ENCODE peak calls at places on chromosomes 3 and 15, in four cellular contexts. T, G, A and Q are unnamed samples.

GRCh38 chr3:190617185-190617584 is 103.3 kb downstream of the IL1RAP start:
- DNase-seq in A (peak; percentile 76), T (peak; percentile 76), G (no peak), Q (no peak)

GRCh38 chr15:75542386-75542797 is 36.7 kb downstream of the PTPN9 start:
- DNase-seq in G (no peak), A (no peak), T (no peak), Q (no peak)

GRCh38 chr15:82306791-82307713 is 42.2 kb downstream of the GOLGA6L10 start:
- DNase-seq in G (no peak), A (no peak), T (peak; percentile 35), Q (no peak)

GRCh38 chr3:102192575-102192974 is 242.2 kb upstream of the ZPLD1 start:
- DNase-seq in A (no peak), G (no peak), T (no peak), Q (no peak)

GRCh38 chr3:127822836-127823589 is 698 bp upstream of the MGLL start:
- DNase-seq in G (peak; percentile 43), T (peak; percentile 83), A (peak; percentile 72), Q (peak; percentile 84)

GRCh38 chr3:138440596-138440995 is 6.2 kb downstream of the ESYT3 start:
- DNase-seq in G (no peak), T (no peak), A (no peak), Q (peak; percentile 55)

GRCh38 chr3:147921044-147921443 is 511.9 kb downstream of the ZIC1 start:
- DNase-seq in G (no peak), T (no peak), A (no peak), Q (no peak)

GRCh38 chr15:34691024-34691423 is 63.8 kb downstream of the GJD2 start:
- DNase-seq in G (no peak), A (no peak), T (no peak), Q (no peak)

GRCh38 chr3:137294139-137294538 is 336.4 kb downstream of the IL20RB start:
- DNase-seq in T (no peak), G (no peak), A (no peak), Q (no peak)

GRCh38 chr3:114498779-114499370 is 205.0 kb downstream of the TIGIT start:
- DNase-seq in A (no peak), G (no peak), T (no peak), Q (no peak)

GRCh38 chr3:143157957-143158548 is 38.5 kb downstream of the CHST2 start:
- DNase-seq in A (no peak), G (no peak), T (no peak), Q (no peak)

GRCh38 chr3:50154840-50155490 is at the start of gene SEMA3F:
- DNase-seq in T (peak; percentile 83), A (peak; percentile 68), G (peak; percentile 60), Q (no peak)

GRCh38 chr15:52076889-52077781 is 35.4 kb downstream of the BCL2L10 start:
- DNase-seq in A (no peak), T (peak; percentile 83), G (no peak), Q (no peak)

GRCh38 chr15:72358532-72359180 is 17.2 kb downstream of the HEXA start:
- DNase-seq in G (peak; percentile 31), A (peak; percentile 53), T (peak; percentile 55), Q (no peak)

GRCh38 chr15:101322016-101322695 is 27.1 kb upstream of the SNRPA1 start:
- DNase-seq in G (no peak), T (peak; percentile 35), A (no peak), Q (no peak)

GRCh38 chr3:132593241-132593949 is 3.7 kb upstream of the ACKR4 start:
- DNase-seq in G (no peak), T (no peak), A (no peak), Q (no peak)

GRCh38 chr3:97720417-97720816 is 44.1 kb upstream of the ARL6 start:
- DNase-seq in T (no peak), A (no peak), G (no peak), Q (no peak)

GRCh38 chr3:125126323-125126722 is 70.5 kb upstream of the HEG1 start:
- DNase-seq in T (no peak), G (no peak), A (no peak), Q (no peak)

GRCh38 chr3:170724599-170724998 is 138.7 kb upstream of the SLC7A14 start:
- DNase-seq in T (no peak), G (peak; percentile 45), A (no peak), Q (peak; percentile 76)

GRCh38 chr3:42443292-42443691 is 32.9 kb upstream of the LYZL4 start:
- DNase-seq in G (no peak), A (no peak), T (no peak), Q (no peak)

GRCh38 chr15:77069521-77070121 is 1.3 kb downstream of the TSPAN3 start:
- DNase-seq in T (peak; percentile 80), A (peak; percentile 73), G (no peak), Q (no peak)

GRCh38 chr3:16243706-16244490 is 20.8 kb downstream of the DPH3 start:
- DNase-seq in A (no peak), T (no peak), G (no peak), Q (no peak)

GRCh38 chr3:47669026-47669749 is 90.5 kb upstream of the CSPG5 start:
- DNase-seq in G (no peak), T (no peak), A (no peak), Q (no peak)

GRCh38 chr15:75921732-75922703 is 18.3 kb downstream of the FBXO22 start:
- DNase-seq in A (peak; percentile 53), T (peak; percentile 72), G (peak; percentile 17), Q (no peak)

GRCh38 chr3:27486328-27486727 is 2.1 kb upstream of the SLC4A7 start:
- DNase-seq in G (no peak), A (no peak), T (no peak), Q (no peak)

GRCh38 chr15:31484369-31484951 is 157.8 kb downstream of the KLF13 start:
- DNase-seq in A (no peak), T (peak; percentile 45), G (no peak), Q (peak; percentile 65)

GRCh38 chr15:31486506-31486905 is 159.9 kb downstream of the KLF13 start:
- DNase-seq in T (peak; percentile 42), G (no peak), A (no peak), Q (peak; percentile 62)

GRCh38 chr15:31485911-31486461 is 159.4 kb downstream of the KLF13 start:
- DNase-seq in A (no peak), G (no peak), T (peak; percentile 43), Q (peak; percentile 55)

GRCh38 chr15:31484986-31485385 is 158.4 kb downstream of the KLF13 start:
- DNase-seq in T (peak; percentile 32), G (no peak), A (no peak), Q (no peak)

GRCh38 chr15:31485431-31485830 is 158.8 kb downstream of the KLF13 start:
- DNase-seq in T (peak; percentile 39), G (no peak), A (no peak), Q (peak; percentile 68)
- H3K27ac ChIP-seq in T (no peak overlapping the region), G (no peak overlapping the region), A (no peak overlapping the region), Q (no peak overlapping the region)

GRCh38 chr3:37819591-37819990 is 42.1 kb upstream of the CTDSPL start:
- DNase-seq in G (peak; percentile 55), T (no peak), A (no peak), Q (no peak)
- H3K27ac ChIP-seq in G (no peak overlapping the region), T (no peak overlapping the region), A (no peak overlapping the region), Q (no peak overlapping the region)

GRCh38 chr3:69080233-69080644 is at the start of gene UBA3:
- DNase-seq in T (peak; percentile 97), A (peak; percentile 95), G (peak; percentile 88), Q (peak; percentile 94)
- H3K27ac ChIP-seq in T (peak within 1 kb of the TSS; percentile 91), A (peak within 1 kb of the TSS; percentile 96), G (peak within 1 kb of the TSS; percentile 81), Q (peak within 1 kb of the TSS; percentile 86)

GRCh38 chr3:111635403-111635802 is 40.3 kb upstream of the ZBED2 start:
- DNase-seq in T (no peak), G (no peak), A (no peak), Q (no peak)
- H3K27ac ChIP-seq in T (no peak overlapping the region), G (no peak overlapping the region), A (no peak overlapping the region), Q (no peak overlapping the region)

GRCh38 chr3:134487406-134487805 is 1.5 kb downstream of the CEP63 start:
- DNase-seq in A (no peak), G (no peak), T (no peak), Q (no peak)
- H3K27ac ChIP-seq in A (peak overlapping the region; percentile 95), G (peak overlapping the region; percentile 5), T (no peak overlapping the region), Q (no peak overlapping the region)

GRCh38 chr15:89662893-89663673 is 7.8 kb upstream of the KIF7 start:
- DNase-seq in G (peak; percentile 59), A (no peak), T (peak; percentile 63), Q (peak; percentile 91)
- H3K27ac ChIP-seq in G (peak overlapping the region; percentile 23), A (peak overlapping the region; percentile 14), T (peak overlapping the region; percentile 43), Q (peak overlapping the region; percentile 87)

DNA sequence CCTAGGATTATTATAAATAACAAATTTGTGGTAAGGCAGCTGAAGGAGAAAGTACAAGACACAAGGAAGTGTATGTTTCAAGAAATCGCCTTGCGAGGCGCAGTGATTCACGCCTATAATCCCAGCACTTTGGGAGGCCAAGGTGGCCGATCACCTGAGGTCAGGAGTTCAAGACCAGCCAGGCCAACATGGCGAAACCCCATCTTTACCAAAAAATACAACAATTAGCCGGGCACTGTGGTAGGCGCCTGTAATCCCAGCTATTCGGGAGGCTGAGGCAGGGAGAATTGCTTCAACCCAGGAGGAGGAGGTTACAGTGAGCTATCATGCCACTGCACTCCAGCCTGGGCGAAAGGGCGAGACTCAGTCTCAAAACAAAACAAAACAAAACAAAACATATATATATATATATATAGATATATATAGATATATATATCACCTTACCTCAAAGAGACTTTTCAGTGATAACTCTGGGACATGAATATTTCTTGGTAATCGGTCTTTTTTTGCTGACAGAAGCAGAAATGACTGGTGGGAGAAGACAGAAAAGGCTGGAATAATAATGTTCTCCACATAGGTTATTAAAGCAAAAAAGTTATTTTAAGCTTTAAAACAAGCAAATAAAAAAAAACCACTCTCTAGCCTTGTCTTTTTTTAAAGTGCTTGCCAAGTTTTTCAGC is 52.3 kb downstream of the TRANK1 start:
- DNase-seq in A (no peak), T (no peak), G (no peak), Q (no peak)
- H3K27ac ChIP-seq in A (peak overlapping the region; percentile 73), T (peak overlapping the region; percentile 25), G (no peak overlapping the region), Q (peak overlapping the region; percentile 20)

DNA sequence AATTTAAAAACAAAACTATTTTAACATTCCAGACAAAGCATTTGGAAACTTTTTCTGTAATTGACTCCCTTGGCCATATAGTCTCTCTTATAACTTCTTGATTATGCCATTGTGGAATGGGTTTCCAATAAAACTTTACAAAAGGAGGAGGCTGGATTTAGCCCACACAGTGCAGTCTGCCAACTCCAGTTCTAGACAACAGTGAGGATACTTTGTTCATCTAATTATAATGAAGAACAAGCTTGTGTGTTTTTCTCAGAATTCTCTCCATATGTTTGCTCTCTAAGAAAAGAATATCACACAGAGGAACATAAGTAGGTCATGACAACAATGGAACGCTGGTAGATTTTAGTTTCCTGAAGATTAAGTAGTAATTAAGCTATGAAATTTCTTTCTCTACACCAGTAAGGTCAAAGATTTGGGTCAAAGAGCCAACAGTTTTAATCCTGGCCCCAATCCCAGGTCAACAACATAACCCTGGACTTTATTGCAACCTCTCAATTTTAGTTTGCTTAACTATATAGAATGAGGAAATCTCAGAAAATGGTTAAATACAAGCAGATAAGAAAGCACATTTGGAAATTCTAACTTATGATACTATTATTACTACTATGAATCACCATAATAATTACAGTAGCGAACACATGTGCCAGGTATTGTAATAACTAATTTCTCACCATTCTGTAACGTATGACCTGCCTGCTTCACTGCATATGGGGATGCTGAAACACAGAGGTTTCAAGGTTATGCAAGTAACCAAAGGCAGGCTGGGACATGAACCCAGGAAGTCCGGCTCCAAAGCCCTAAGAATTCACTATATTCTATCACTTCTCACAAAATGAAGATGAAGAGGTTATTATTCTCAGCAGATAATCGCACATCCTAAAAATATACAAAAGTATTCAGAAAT is 65.7 kb downstream of the TJP1 start:
- DNase-seq in T (no peak), G (no peak), A (no peak), Q (no peak)
- H3K27ac ChIP-seq in T (no peak overlapping the region), G (peak overlapping the region; percentile 44), A (no peak overlapping the region), Q (no peak overlapping the region)